ENCODE peak calls at places on chromosomes 11 and 22, in ten cellular contexts. J, F, Y, Z, L, C, W, Q, B and V are unnamed samples.

GRCh38 chr11:123640677-123641494 is 13.5 kb downstream of the SCN3B start:
- DNase-seq in J (peak), F (peak), Y (no peak), Z (no peak), L (peak), C (no peak), W (no peak), Q (peak), B (peak), V (no peak)

GRCh38 chr11:516400-516799 is 9.4 kb upstream of the RNH1 start:
- DNase-seq in J (no peak), F (no peak), Y (no peak), Z (no peak), L (no peak), C (no peak), W (no peak), Q (no peak), B (no peak), V (no peak)

GRCh38 chr11:111730871-111731591 is 35.2 kb downstream of the PPP2R1B start:
- DNase-seq in J (no peak), F (peak), Y (no peak), Z (no peak), L (no peak), C (no peak), W (peak), Q (peak), B (peak), V (peak)

GRCh38 chr22:21641417-21641794 is 696 bp upstream of the SDF2L1 start:
- DNase-seq in J (peak), F (peak), Y (no peak), Z (peak), L (peak), C (no peak), W (no peak), Q (peak), B (peak), V (no peak)

GRCh38 chr11:36455658-36456111 is 54.4 kb downstream of the TRAF6 start:
- DNase-seq in J (peak), F (peak), Y (no peak), Z (peak), L (no peak), C (peak), W (peak), Q (peak), B (peak), V (peak)

GRCh38 chr11:33461319-33461718 is 204.1 kb downstream of the HIPK3 start:
- DNase-seq in J (no peak), F (no peak), Y (no peak), Z (no peak), L (no peak), C (no peak), W (no peak), Q (no peak), B (no peak), V (no peak)

GRCh38 chr11:15627560-15627959 is 512.8 kb downstream of the INSC start:
- DNase-seq in J (no peak), F (no peak), Y (no peak), Z (no peak), L (no peak), C (no peak), W (no peak), Q (no peak), B (no peak), V (no peak)

GRCh38 chr11:126414615-126415014 is 59.1 kb downstream of the ST3GAL4 start:
- DNase-seq in J (no peak), F (no peak), Y (no peak), Z (no peak), L (no peak), C (no peak), W (no peak), Q (no peak), B (no peak), V (no peak)

GRCh38 chr11:118634435-118635236 is 27.2 kb downstream of the PHLDB1 start:
- DNase-seq in J (no peak), F (peak), Y (no peak), Z (peak), L (peak), C (peak), W (no peak), Q (peak), B (peak), V (peak)

GRCh38 chr11:15692739-15693138 is 578.0 kb downstream of the INSC start:
- DNase-seq in J (no peak), F (no peak), Y (no peak), Z (no peak), L (no peak), C (no peak), W (no peak), Q (no peak), B (no peak), V (no peak)

GRCh38 chr11:92979176-92979575 is 9.7 kb downstream of the MTNR1B start:
- DNase-seq in J (no peak), F (no peak), Y (no peak), Z (no peak), L (no peak), C (no peak), W (no peak), Q (peak), B (no peak), V (no peak)

GRCh38 chr11:118291453-118291852 is 13.1 kb upstream of the CD3E start:
- DNase-seq in J (no peak), F (no peak), Y (no peak), Z (no peak), L (no peak), C (no peak), W (no peak), Q (no peak), B (no peak), V (no peak)

GRCh38 chr22:48892571-48893287 is 934.9 kb downstream of the BRD1 start:
- DNase-seq in J (no peak), F (no peak), Y (no peak), Z (no peak), L (no peak), C (no peak), W (no peak), Q (no peak), B (no peak), V (no peak)

GRCh38 chr11:114326776-114327175 is 30.6 kb downstream of the NNMT start:
- DNase-seq in J (no peak), F (no peak), Y (no peak), Z (no peak), L (no peak), C (no peak), W (no peak), Q (no peak), B (no peak), V (no peak)

DNA sequence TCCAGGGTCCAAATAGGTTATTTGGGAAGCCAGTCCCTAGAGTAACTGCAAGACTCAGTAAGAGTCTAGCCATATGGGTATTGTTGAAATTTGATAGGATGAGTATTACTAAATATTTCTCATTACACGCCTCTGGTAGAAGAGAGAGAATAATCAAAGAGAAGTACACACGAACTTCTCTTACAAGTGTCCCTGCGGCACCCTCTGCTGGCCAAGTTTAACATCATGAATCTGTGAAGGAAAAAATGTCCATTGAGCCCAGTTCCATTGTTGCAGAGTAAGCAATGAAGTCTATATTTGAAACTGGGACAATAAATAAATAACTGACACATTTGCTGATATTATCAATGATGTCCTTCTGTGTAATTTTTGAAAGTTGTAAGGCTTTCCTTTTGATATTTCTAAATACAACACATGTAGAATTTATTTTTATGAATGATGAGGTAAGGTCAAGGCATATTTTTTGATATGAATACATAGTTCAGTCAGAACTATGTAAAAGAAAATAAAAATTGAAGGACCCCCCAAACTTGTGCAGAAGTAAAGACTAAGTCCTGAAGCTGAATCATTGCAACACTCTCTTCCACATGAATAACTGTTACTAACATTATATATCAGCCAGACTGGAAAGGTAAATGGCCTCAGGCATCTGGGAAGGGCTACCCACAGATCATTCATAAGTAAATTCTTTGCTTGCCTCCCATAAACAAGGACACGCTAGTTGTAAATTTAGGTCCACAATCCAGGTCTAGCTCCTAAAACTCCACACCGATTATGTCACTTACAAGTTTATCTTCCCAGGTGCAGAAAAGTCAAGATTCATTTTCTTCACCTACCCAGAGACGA is 10.0 kb downstream of the OR51L1 start:
- DNase-seq in J (peak), F (peak), Y (no peak), Z (no peak), L (peak), C (no peak), W (no peak), Q (peak), B (peak), V (no peak)
- TF ChIP-seq EP300 in J (no peak), F (no peak), Y (no peak), Z (no peak), L (no peak), C (no peak), W (no peak), Q (no peak), B (no peak), V (no peak)

GRCh38 chr22:38754247-38755154 is 1.3 kb downstream of the SUN2 start:
- DNase-seq in J (no peak), F (peak), Y (no peak), Z (peak), L (peak), C (peak), W (peak), Q (no peak), B (peak), V (peak)

GRCh38 chr22:38753894-38754246 is 1.9 kb downstream of the SUN2 start:
- DNase-seq in J (no peak), F (no peak), Y (no peak), Z (no peak), L (peak), C (no peak), W (no peak), Q (no peak), B (no peak), V (no peak)

GRCh38 chr22:38755911-38756532 is at the start of gene SUN2:
- DNase-seq in J (peak), F (peak), Y (peak), Z (peak), L (peak), C (peak), W (peak), Q (peak), B (peak), V (peak)

GRCh38 chr22:38756631-38757463 is 1.0 kb upstream of the SUN2 start:
- DNase-seq in J (no peak), F (no peak), Y (no peak), Z (no peak), L (no peak), C (no peak), W (no peak), Q (no peak), B (peak), V (no peak)

GRCh38 chr22:38755155-38755910 is 465 bp downstream of the SUN2 start:
- DNase-seq in J (peak), F (peak), Y (no peak), Z (peak), L (peak), C (peak), W (peak), Q (peak), B (peak), V (peak)
- H3K27ac ChIP-seq in J (peak), F (peak), Y (peak), Z (peak), L (peak), C (peak), W (peak), Q (peak), B (peak), V (peak)

DNA sequence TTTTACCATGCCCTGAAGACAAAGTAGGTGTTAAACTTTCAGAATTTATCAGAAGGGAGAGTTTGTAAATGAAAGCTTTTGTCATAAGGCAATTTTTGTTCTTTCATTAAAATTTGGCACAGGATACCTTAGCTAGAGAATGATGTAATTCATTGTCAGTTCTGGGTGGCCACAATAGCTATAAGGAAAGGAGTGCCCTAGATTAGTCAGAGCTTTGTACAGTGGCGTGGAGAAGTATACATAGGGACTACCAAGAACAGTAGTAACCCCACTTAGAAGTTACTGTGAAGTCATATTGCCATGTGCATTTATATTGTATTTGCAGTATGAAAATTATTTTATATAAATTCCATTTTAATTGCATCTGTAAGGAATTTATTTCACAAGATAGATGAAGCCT is 126.3 kb upstream of the CARD18 start:
- DNase-seq in J (no peak), F (no peak), Y (no peak), Z (no peak), L (no peak), C (no peak), W (no peak), Q (no peak), B (no peak), V (no peak)
- TF ChIP-seq EP300 in J (no peak), F (no peak), Y (no peak), Z (no peak), L (no peak), C (no peak), W (no peak), Q (no peak), B (no peak), V (no peak)

DNA sequence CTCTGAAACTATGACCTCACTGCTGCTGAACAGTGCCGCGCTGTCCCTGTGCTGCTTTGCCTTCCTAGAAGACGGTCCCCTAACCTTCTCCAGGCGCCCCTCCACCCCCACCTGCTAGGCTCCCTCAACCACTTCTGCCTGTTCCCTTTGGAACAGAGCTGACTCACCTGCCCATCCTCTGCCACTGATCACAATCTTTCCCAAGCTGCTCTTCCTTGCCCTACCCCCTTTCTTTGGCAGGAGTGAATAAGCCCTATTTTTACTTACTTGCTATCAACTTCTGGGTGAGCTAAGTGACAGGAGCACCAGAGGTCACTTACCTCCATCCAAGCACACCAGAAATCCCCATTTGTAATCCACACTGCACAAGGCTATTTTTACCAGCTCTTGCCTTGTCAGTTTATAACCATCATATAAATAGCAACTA is 116.0 kb upstream of the BID start:
- DNase-seq in J (no peak), F (no peak), Y (no peak), Z (no peak), L (no peak), C (no peak), W (no peak), Q (no peak), B (peak), V (no peak)
- H3K27ac ChIP-seq in J (no peak), F (peak), Y (no peak), Z (no peak), L (no peak), C (no peak), W (no peak), Q (no peak), B (peak), V (peak)

GRCh38 chr11:2914475-2915195 is 14.6 kb downstream of the PHLDA2 start:
- DNase-seq in J (no peak), F (peak), Y (no peak), Z (no peak), L (no peak), C (no peak), W (no peak), Q (peak), B (no peak), V (no peak)

GRCh38 chr11:2917842-2918490 is 11.3 kb downstream of the PHLDA2 start:
- DNase-seq in J (no peak), F (no peak), Y (no peak), Z (no peak), L (no peak), C (no peak), W (no peak), Q (no peak), B (no peak), V (no peak)

GRCh38 chr11:2916892-2917645 is 12.2 kb downstream of the PHLDA2 start:
- DNase-seq in J (no peak), F (no peak), Y (no peak), Z (no peak), L (no peak), C (no peak), W (no peak), Q (no peak), B (no peak), V (no peak)

GRCh38 chr11:2915473-2915872 is 13.7 kb downstream of the PHLDA2 start:
- DNase-seq in J (no peak), F (no peak), Y (no peak), Z (no peak), L (no peak), C (no peak), W (no peak), Q (no peak), B (no peak), V (no peak)

GRCh38 chr11:2916114-2916891 is 12.9 kb downstream of the PHLDA2 start:
- DNase-seq in J (no peak), F (no peak), Y (no peak), Z (no peak), L (no peak), C (no peak), W (no peak), Q (peak), B (no peak), V (no peak)
- TF ChIP-seq EP300 in J (no peak), F (no peak), Y (no peak), Z (no peak), L (no peak), C (no peak), W (no peak), Q (no peak), B (no peak), V (no peak)

GRCh38 chr11:10414181-10414580 is 40.9 kb upstream of the AMPD3 start:
- DNase-seq in J (no peak), F (no peak), Y (no peak), Z (no peak), L (no peak), C (no peak), W (no peak), Q (no peak), B (no peak), V (no peak)
- H3K27ac ChIP-seq in J (no peak), F (peak), Y (no peak), Z (no peak), L (no peak), C (peak), W (peak), Q (no peak), B (peak), V (peak)

GRCh38 chr11:74707602-74708510 is 23.4 kb downstream of the CHRDL2 start:
- DNase-seq in J (no peak), F (no peak), Y (no peak), Z (no peak), L (no peak), C (no peak), W (no peak), Q (no peak), B (no peak), V (no peak)

GRCh38 chr11:74713686-74714085 is 17.5 kb downstream of the CHRDL2 start:
- DNase-seq in J (no peak), F (no peak), Y (no peak), Z (no peak), L (no peak), C (no peak), W (no peak), Q (no peak), B (no peak), V (no peak)

GRCh38 chr11:74710291-74710938 is 20.8 kb downstream of the CHRDL2 start:
- DNase-seq in J (no peak), F (no peak), Y (no peak), Z (no peak), L (no peak), C (no peak), W (no peak), Q (peak), B (no peak), V (no peak)

GRCh38 chr11:74707182-74707581 is 24.0 kb downstream of the CHRDL2 start:
- DNase-seq in J (no peak), F (no peak), Y (no peak), Z (no peak), L (no peak), C (no peak), W (no peak), Q (no peak), B (no peak), V (no peak)

DNA sequence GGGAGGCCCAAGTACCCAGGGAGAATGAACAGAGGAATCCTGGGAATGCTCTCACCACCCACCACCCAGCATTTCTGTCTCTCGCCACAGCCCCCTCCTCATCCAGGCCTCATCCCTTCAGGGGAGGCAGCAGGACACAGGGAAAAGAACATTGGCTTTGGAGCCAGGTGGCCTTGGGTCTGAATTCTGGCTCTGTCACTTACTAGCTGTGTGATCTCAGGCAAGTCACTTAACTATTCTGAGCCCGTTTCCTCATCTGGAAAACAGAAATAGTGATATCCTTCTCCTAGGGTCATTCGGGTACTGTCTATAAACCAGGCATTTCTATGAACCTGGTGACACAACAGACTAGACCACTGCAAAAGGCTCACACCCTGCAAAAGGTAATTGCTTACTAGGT is 22.1 kb downstream of the CHRDL2 start:
- DNase-seq in J (no peak), F (no peak), Y (no peak), Z (no peak), L (no peak), C (no peak), W (no peak), Q (no peak), B (no peak), V (no peak)
- TF ChIP-seq EP300 in J (no peak), F (no peak), Y (no peak), Z (no peak), L (no peak), C (no peak), W (no peak), Q (no peak), B (no peak), V (no peak)

GRCh38 chr11:128765104-128765503 is 71.2 kb downstream of the FLI1 start:
- DNase-seq in J (no peak), F (no peak), Y (no peak), Z (no peak), L (no peak), C (no peak), W (no peak), Q (no peak), B (no peak), V (no peak)
- H3K27ac ChIP-seq in J (no peak), F (no peak), Y (no peak), Z (no peak), L (no peak), C (no peak), W (no peak), Q (no peak), B (no peak), V (no peak)

GRCh38 chr22:46518038-46518437 is 19.4 kb downstream of the CELSR1 start:
- DNase-seq in J (no peak), F (no peak), Y (no peak), Z (no peak), L (no peak), C (no peak), W (no peak), Q (no peak), B (no peak), V (no peak)

GRCh38 chr22:46514592-46515207 is 22.7 kb downstream of the CELSR1 start:
- DNase-seq in J (peak), F (no peak), Y (no peak), Z (no peak), L (no peak), C (no peak), W (no peak), Q (no peak), B (no peak), V (no peak)

GRCh38 chr22:46515208-46516111 is 22.0 kb downstream of the CELSR1 start:
- DNase-seq in J (no peak), F (no peak), Y (no peak), Z (no peak), L (no peak), C (no peak), W (no peak), Q (peak), B (no peak), V (no peak)

GRCh38 chr22:46517255-46517761 is 20.1 kb downstream of the CELSR1 start:
- DNase-seq in J (no peak), F (no peak), Y (no peak), Z (peak), L (no peak), C (no peak), W (no peak), Q (no peak), B (no peak), V (no peak)

GRCh38 chr22:46516638-46517037 is 20.8 kb downstream of the CELSR1 start:
- DNase-seq in J (no peak), F (no peak), Y (no peak), Z (no peak), L (no peak), C (no peak), W (no peak), Q (no peak), B (no peak), V (no peak)
- TF ChIP-seq EP300 in J (no peak), F (no peak), Y (no peak), Z (no peak), L (no peak), C (no peak), W (no peak), Q (no peak), B (no peak), V (no peak)